ENCODE peak calls at places on chromosomes 4 and X, in seven cellular contexts. V, J, P, N, U, F and Q are unnamed samples.

GRCh38 chr4:10684631-10685030 is at the start of gene CLNK:
- DNase-seq in F (no peak), U (no peak), P (no peak), V (no peak), J (no peak), N (no peak), Q (no peak)

GRCh38 chr4:75547647-75548387 is 8.0 kb upstream of the ODAPH start:
- DNase-seq in F (no peak), N (no peak), J (no peak), P (no peak), U (no peak), V (no peak), Q (no peak)

GRCh38 chr4:46442963-46443362 is 53.0 kb upstream of the GABRA2 start:
- DNase-seq in J (no peak), N (no peak), P (no peak), F (no peak), U (no peak), V (no peak), Q (no peak)

GRCh38 chr4:2721586-2721985 is 34.5 kb downstream of the TNIP2 start:
- DNase-seq in U (peak), J (no peak), P (no peak), V (peak), F (peak), N (no peak), Q (peak)

GRCh38 chr4:99180367-99181169 is 36.5 kb upstream of the ADH4 start:
- DNase-seq in P (no peak), F (no peak), J (peak), U (no peak), N (no peak), V (no peak), Q (no peak)

GRCh38 chr4:158443731-158444130 is 78.0 kb upstream of the RXFP1 start:
- DNase-seq in P (no peak), F (no peak), U (no peak), J (no peak), V (no peak), N (no peak), Q (no peak)

GRCh38 chr4:28378109-28378830 is 1517.6 kb downstream of the STIM2 start:
- DNase-seq in J (no peak), N (no peak), V (no peak), U (no peak), F (no peak), P (peak), Q (no peak)

GRCh38 chr4:135497563-135498152 is 1296.1 kb upstream of the PABPC4L start:
- DNase-seq in P (no peak), F (no peak), N (no peak), V (no peak), J (no peak), U (no peak), Q (no peak)

GRCh38 chr4:135382280-135382679 is 1180.7 kb upstream of the PABPC4L start:
- DNase-seq in J (no peak), F (peak), U (no peak), V (no peak), P (peak), N (no peak), Q (no peak)

GRCh38 chr4:8029689-8030088 is 90.0 kb upstream of the AFAP1 start:
- DNase-seq in N (no peak), P (no peak), J (no peak), V (no peak), F (peak), U (no peak), Q (no peak)

GRCh38 chrX:11756354-11757318 is 1.4 kb upstream of the MSL3 start:
- DNase-seq in F (no peak), U (no peak), J (no peak), P (no peak), V (no peak), N (no peak), Q (no peak)

GRCh38 chr4:167028976-167029375 is 205.3 kb downstream of the SPOCK3 start:
- DNase-seq in N (no peak), P (no peak), V (no peak), F (no peak), U (no peak), J (no peak), Q (no peak)

GRCh38 chrX:12488781-12489180 is 302.4 kb upstream of the PRPS2 start:
- DNase-seq in P (no peak), F (no peak), J (no peak), U (no peak), N (no peak), V (no peak), Q (no peak)

GRCh38 chr4:151294833-151295496 is 18.0 kb downstream of the PRSS48 start:
- DNase-seq in N (no peak), P (no peak), U (no peak), F (no peak), V (no peak), J (no peak), Q (no peak)

GRCh38 chr4:94472056-94472826 is 20.5 kb downstream of the PDLIM5 start:
- DNase-seq in N (no peak), J (no peak), U (no peak), V (no peak), F (no peak), P (no peak), Q (no peak)

GRCh38 chr4:56342746-56343145 is 44.5 kb downstream of the AASDH start:
- DNase-seq in V (no peak), J (no peak), N (no peak), U (no peak), P (no peak), F (no peak), Q (no peak)

GRCh38 chrX:151031365-151031975 is 48.3 kb downstream of the HMGB3 start:
- DNase-seq in U (no peak), F (no peak), N (no peak), V (no peak), P (no peak), J (no peak), Q (no peak)

GRCh38 chr4:151673913-151674520 is 86.8 kb downstream of the GATB start:
- DNase-seq in U (no peak), V (no peak), N (no peak), F (no peak), P (peak), J (no peak), Q (no peak)

GRCh38 chr4:2408976-2409375 is 9.5 kb downstream of the ZFYVE28 start:
- DNase-seq in N (no peak), U (no peak), V (no peak), J (no peak), P (no peak), F (no peak), Q (peak)

GRCh38 chr4:109560687-109561452 is 824 bp downstream of the MCUB start:
- DNase-seq in P (peak), F (no peak), J (peak), N (peak), U (peak), V (peak), Q (no peak)

GRCh38 chr4:52535793-52536192 is 123.3 kb downstream of the USP46 start:
- DNase-seq in F (no peak), N (no peak), V (no peak), J (no peak), U (no peak), P (no peak), Q (no peak)

GRCh38 chr4:76435689-76436176 is 704 bp downstream of the SHROOM3 start:
- DNase-seq in F (no peak), U (no peak), N (no peak), J (no peak), P (no peak), V (no peak), Q (no peak)

GRCh38 chr4:96675916-96676315 is 836.0 kb downstream of the PDHA2 start:
- DNase-seq in J (no peak), F (no peak), N (no peak), V (no peak), U (no peak), P (no peak), Q (no peak)

GRCh38 chrX:70769659-70770232 is 138.8 kb downstream of the TEX11 start:
- DNase-seq in V (no peak), J (no peak), N (no peak), F (no peak), P (no peak), U (no peak), Q (no peak)

GRCh38 chr4:166363198-166363597 is 490.2 kb downstream of the TLL1 start:
- DNase-seq in V (no peak), P (no peak), J (no peak), F (no peak), U (no peak), N (no peak), Q (no peak)

GRCh38 chr4:4845027-4845426 is 14.4 kb upstream of the MSX1 start:
- DNase-seq in P (no peak), J (no peak), F (no peak), N (no peak), V (no peak), U (no peak), Q (no peak)

GRCh38 chr4:57190651-57191481 is 80.7 kb upstream of the IGFBP7 start:
- DNase-seq in J (no peak), U (no peak), P (peak), N (no peak), F (peak), V (no peak), Q (no peak)

GRCh38 chrX:10326578-10326977 is 169.8 kb downstream of the CLCN4 start:
- DNase-seq in V (no peak), U (no peak), P (no peak), J (no peak), F (no peak), N (no peak), Q (no peak)
- TF ChIP-seq CTCF in V (no peak), U (no peak), P (peak), J (peak), F (no peak), N (no peak), Q (no peak)

GRCh38 chr4:85370400-85371032 is 104.4 kb upstream of the ARHGAP24 start:
- DNase-seq in J (no peak), V (no peak), U (no peak), P (peak), F (peak), N (no peak), Q (no peak)
- TF ChIP-seq CTCF in J (peak), V (peak), U (peak), P (peak), F (peak), N (peak), Q (peak)

GRCh38 chr4:177441803-177442622 is at the start of gene AGA:
- DNase-seq in U (peak), F (peak), N (peak), V (peak), J (peak), P (peak), Q (peak)

GRCh38 chr4:177442623-177443155 is 452 bp upstream of the AGA start:
- DNase-seq in U (no peak), F (no peak), V (no peak), J (no peak), N (no peak), P (no peak), Q (no peak)

GRCh38 chr4:177444911-177445736 is 2.9 kb upstream of the AGA start:
- DNase-seq in N (no peak), P (peak), U (no peak), F (no peak), V (no peak), J (no peak), Q (no peak)

GRCh38 chr4:177436456-177436855 is 5.8 kb downstream of the AGA start:
- DNase-seq in F (no peak), J (no peak), V (no peak), U (no peak), N (no peak), P (no peak), Q (no peak)

DNA sequence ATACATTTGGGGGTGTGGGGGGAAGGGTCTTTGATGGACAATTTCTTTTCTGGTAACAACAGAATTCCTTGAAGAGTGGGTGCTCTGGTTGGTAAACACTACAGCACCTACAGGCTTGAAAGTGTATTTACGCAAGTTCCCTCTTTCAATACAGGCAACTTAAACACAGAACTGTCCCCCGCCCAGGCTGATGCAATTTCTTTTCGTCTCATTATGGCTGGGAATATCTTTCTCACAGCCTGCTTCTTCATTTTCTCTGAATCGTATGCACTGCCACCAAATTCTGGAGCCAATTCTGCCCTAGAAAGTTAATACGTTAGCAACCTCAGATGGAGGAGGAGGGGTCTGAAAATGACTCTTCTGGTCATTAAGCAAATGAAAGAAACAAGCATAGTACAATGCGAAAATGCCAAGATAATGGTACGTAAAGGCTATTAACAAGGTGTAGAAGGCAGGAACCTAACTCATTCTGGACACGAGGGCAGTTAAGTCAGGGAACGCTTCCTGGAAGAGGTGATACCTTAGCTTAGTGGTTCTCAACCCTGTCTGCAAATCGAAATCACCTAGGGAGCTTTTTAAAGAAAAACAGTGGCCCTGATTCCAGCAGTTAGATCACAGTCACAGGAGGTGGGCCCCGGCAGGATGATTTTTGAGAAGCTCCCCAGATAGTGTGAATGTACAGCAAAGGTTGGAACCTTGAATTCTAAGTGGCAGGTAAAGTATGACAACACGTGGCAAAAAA is 1.0 kb downstream of the AGA start:
- DNase-seq in N (no peak), V (no peak), P (peak), U (no peak), J (no peak), F (no peak), Q (no peak)
- TF ChIP-seq CTCF in N (no peak), V (no peak), P (peak), U (peak), J (peak), F (peak), Q (no peak)

GRCh38 chr4:139562839-139563238 is 6.8 kb upstream of the SETD7 start:
- DNase-seq in N (no peak), U (no peak), P (no peak), J (no peak), V (no peak), F (no peak), Q (no peak)

GRCh38 chr4:139563515-139563914 is 7.5 kb upstream of the SETD7 start:
- DNase-seq in V (no peak), F (no peak), J (no peak), U (no peak), P (no peak), N (no peak), Q (no peak)

GRCh38 chr4:139560396-139561084 is 4.5 kb upstream of the SETD7 start:
- DNase-seq in J (no peak), N (no peak), P (peak), F (no peak), U (no peak), V (no peak), Q (peak)

GRCh38 chr4:139564502-139564901 is 8.5 kb upstream of the SETD7 start:
- DNase-seq in J (no peak), F (no peak), P (no peak), V (no peak), U (no peak), N (no peak), Q (no peak)

GRCh38 chr4:139562067-139562684 is 6.2 kb upstream of the SETD7 start:
- DNase-seq in J (no peak), N (no peak), F (no peak), U (no peak), P (no peak), V (no peak), Q (no peak)
- TF ChIP-seq CTCF in J (no peak), N (no peak), F (no peak), U (no peak), P (no peak), V (no peak), Q (no peak)

GRCh38 chr4:6538586-6538985 is 36.4 kb upstream of the MAN2B2 start:
- DNase-seq in N (no peak), J (no peak), P (no peak), V (no peak), F (no peak), U (no peak), Q (no peak)

GRCh38 chr4:6539009-6539764 is 35.8 kb upstream of the MAN2B2 start:
- DNase-seq in U (no peak), J (no peak), F (no peak), V (no peak), P (no peak), N (no peak), Q (no peak)

GRCh38 chr4:6540879-6541278 is 34.1 kb upstream of the MAN2B2 start:
- DNase-seq in P (no peak), V (no peak), J (no peak), F (no peak), U (no peak), N (no peak), Q (no peak)

GRCh38 chr4:6542951-6543350 is 32.0 kb upstream of the MAN2B2 start:
- DNase-seq in F (peak), J (no peak), V (no peak), U (no peak), N (no peak), P (no peak), Q (no peak)

GRCh38 chr4:6541789-6542188 is 33.2 kb upstream of the MAN2B2 start:
- DNase-seq in P (no peak), N (no peak), J (no peak), V (no peak), U (no peak), F (no peak), Q (no peak)
- TF ChIP-seq CTCF in P (no peak), N (no peak), J (no peak), V (no peak), U (no peak), F (no peak), Q (no peak)

DNA sequence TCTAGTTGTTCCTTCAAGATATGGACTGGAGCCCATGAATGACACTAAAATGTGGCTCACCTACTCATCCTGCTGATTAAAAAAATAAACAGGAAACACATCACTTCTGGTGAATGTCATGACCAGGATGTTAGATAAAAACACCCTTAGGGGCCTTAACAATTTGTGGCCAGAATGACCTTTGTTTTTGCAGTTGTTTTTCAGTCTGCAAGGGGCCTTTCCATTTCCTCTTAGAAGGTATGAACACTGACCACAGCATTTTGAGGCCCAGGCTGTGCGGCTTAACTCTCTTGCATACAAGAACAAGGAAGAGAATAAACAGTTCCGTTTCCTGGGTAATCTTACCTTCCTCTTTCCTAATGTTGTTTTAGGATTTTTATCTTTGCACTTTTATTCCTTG is 113.2 kb downstream of the IL1RAPL2 start:
- DNase-seq in P (no peak), J (no peak), F (no peak), N (no peak), V (no peak), U (no peak), Q (no peak)
- TF ChIP-seq CTCF in P (no peak), J (no peak), F (no peak), N (no peak), V (no peak), U (no peak), Q (no peak)